ENCODE peak calls at places on chromosomes 13 and 19, in six cellular contexts. I is neural progenitor cell, F is K562, W is neuronal stem cell, R is GM23338, B is mammary epithelial cell. V is an unnamed sample. For H3K4me1, the result is how much of the 10 kb centered on the place peaks cover.

GRCh38 chr19:10333758-10334339 is 520 bp upstream of the RAVER1 start:
- DNase-seq in W (no peak), I (peak), R (no peak), F (no peak), B (no peak), V (no peak)

GRCh38 chr13:46864941-46865340 is 31.9 kb downstream of the HTR2A start:
- DNase-seq in B (no peak), F (no peak), R (no peak), W (no peak), I (no peak), V (no peak)

GRCh38 chr13:40401911-40402776 is 264.3 kb downstream of the FOXO1 start:
- DNase-seq in R (no peak), I (no peak), B (peak), W (no peak), F (peak), V (peak)

GRCh38 chr13:39840201-39840600 is 184.7 kb downstream of the COG6 start:
- DNase-seq in B (no peak), I (no peak), F (no peak), W (no peak), R (no peak), V (no peak)

GRCh38 chr19:5352229-5352763 is 11.7 kb upstream of the PTPRS start:
- DNase-seq in I (peak), F (peak), B (peak), R (peak), W (no peak), V (no peak)

GRCh38 chr13:97856001-97856675 is 97.3 kb upstream of the IPO5 start:
- DNase-seq in W (peak), R (peak), I (peak), B (no peak), F (no peak), V (no peak)

GRCh38 chr13:44652223-44652622 is 76.1 kb upstream of the TSC22D1 start:
- DNase-seq in B (no peak), I (no peak), F (no peak), R (no peak), W (no peak), V (no peak)

GRCh38 chr13:107867701-107868661 is 347.4 kb downstream of the LIG4 start:
- DNase-seq in W (peak), I (peak), R (peak), B (peak), F (peak), V (no peak)

GRCh38 chr19:51887522-51888498 is at the start of gene ZNF577:
- DNase-seq in F (no peak), B (peak), I (peak), W (peak), R (peak), V (no peak)

GRCh38 chr13:85543144-85543543 is 256.1 kb downstream of the SLITRK6 start:
- DNase-seq in R (no peak), W (no peak), B (peak), F (no peak), I (no peak), V (no peak)

GRCh38 chr19:46717034-46717715 is at the start of gene PRKD2:
- DNase-seq in R (peak), W (peak), F (peak), B (peak), I (peak), V (peak)

GRCh38 chr13:112466132-112467025 is 90.2 kb downstream of the SPACA7 start:
- DNase-seq in B (no peak), F (no peak), I (no peak), R (no peak), W (no peak), V (no peak)

GRCh38 chr13:34459856-34460255 is 482.2 kb upstream of the NBEA start:
- DNase-seq in W (no peak), R (no peak), F (no peak), I (no peak), B (no peak), V (no peak)

GRCh38 chr19:48770223-48770622 is 14.9 kb downstream of the FGF21 start:
- DNase-seq in R (no peak), I (no peak), B (peak), F (no peak), W (no peak), V (no peak)

GRCh38 chr13:74248477-74248876 is 114.3 kb upstream of the KLF12 start:
- DNase-seq in F (no peak), B (no peak), I (no peak), W (no peak), R (no peak), V (no peak)

GRCh38 chr13:74820809-74821208 is 661.2 kb downstream of the TBC1D4 start:
- DNase-seq in R (peak), W (no peak), F (no peak), I (no peak), B (no peak), V (no peak)

GRCh38 chr19:5961969-5962945 is 15.7 kb downstream of the RANBP3 start:
- DNase-seq in B (no peak), W (no peak), R (no peak), I (no peak), F (no peak), V (peak)

GRCh38 chr19:43470288-43470687 is 4.9 kb upstream of the LYPD3 start:
- DNase-seq in W (no peak), B (peak), F (no peak), I (no peak), R (peak), V (no peak)

GRCh38 chr19:40716031-40716654 is 543 bp downstream of the COQ8B start:
- DNase-seq in W (no peak), I (no peak), B (peak), R (no peak), F (peak), V (peak)

GRCh38 chr13:30744056-30744684 is 8.8 kb downstream of the ALOX5AP start:
- DNase-seq in W (no peak), F (peak), R (no peak), I (no peak), B (peak), V (peak)

GRCh38 chr13:36059366-36059765 is 71.8 kb downstream of the DCLK1 start:
- DNase-seq in B (no peak), W (no peak), R (no peak), I (no peak), F (no peak), V (no peak)

GRCh38 chr19:47663911-47664771 is 49.1 kb upstream of the EHD2 start:
- DNase-seq in W (no peak), F (peak), I (no peak), R (no peak), B (peak), V (no peak)

GRCh38 chr13:27956576-27957300 is 12.4 kb downstream of the CDX2 start:
- DNase-seq in R (no peak), I (no peak), B (no peak), W (no peak), F (no peak), V (no peak)

GRCh38 chr13:25688524-25688923 is 316.8 kb downstream of the ATP8A2 start:
- DNase-seq in B (no peak), F (no peak), R (no peak), W (no peak), I (no peak), V (no peak)

GRCh38 chr19:11848200-11848593 is 329 bp upstream of the ZNF439 start:
- DNase-seq in R (no peak), F (no peak), I (no peak), W (no peak), B (no peak), V (no peak)

GRCh38 chr13:113162783-113163685 is 4.6 kb downstream of the PROZ start:
- DNase-seq in I (no peak), B (no peak), R (no peak), W (no peak), F (no peak), V (no peak)

GRCh38 chr13:99008577-99008976 is 30.7 kb upstream of the DOCK9 start:
- DNase-seq in B (no peak), W (no peak), I (no peak), F (peak), R (no peak), V (no peak)
- H3K4me1 ChIP-seq in B (under half), W (under half), I (under half), F (under half), R (under half), V (under half)

GRCh38 chr19:50173144-50173543 is 10.1 kb upstream of the IZUMO2 start:
- DNase-seq in R (no peak), I (no peak), W (no peak), F (peak), B (no peak), V (no peak)
- H2AFZ ChIP-seq in R (no peak), I (no peak), W (no peak), F (no peak), B (no peak), V (no peak)

DNA sequence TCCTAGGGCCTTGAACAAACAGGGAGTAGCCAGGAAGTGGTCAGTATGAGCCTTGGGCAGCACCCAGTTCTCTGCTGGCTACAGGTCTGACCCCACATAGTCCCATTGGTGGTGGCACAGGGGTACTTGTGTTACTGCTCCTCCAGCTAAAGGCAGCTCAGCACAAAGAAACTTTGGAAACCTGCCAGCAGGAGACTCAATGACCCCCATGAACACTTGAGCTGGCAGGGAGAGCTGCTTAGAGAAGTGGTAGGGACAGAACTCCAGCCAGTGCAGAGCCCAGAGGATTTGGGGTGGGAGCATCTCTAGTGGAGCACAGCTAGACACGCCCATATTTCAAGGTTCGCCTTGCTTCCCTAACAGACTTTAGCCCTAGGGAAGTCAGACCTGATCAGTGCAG is 10.4 kb upstream of the ZNF586 start:
- DNase-seq in B (no peak), R (no peak), F (no peak), I (no peak), W (no peak), V (no peak)
- H3K4me1 ChIP-seq in B (under half), R (under half), F (under half), I (under half), W (under half), V (under half)

GRCh38 chr19:8413593-8413923 is 453 bp downstream of the MARCHF2 start:
- DNase-seq in I (no peak), B (no peak), R (no peak), W (no peak), F (no peak), V (peak)

DNA sequence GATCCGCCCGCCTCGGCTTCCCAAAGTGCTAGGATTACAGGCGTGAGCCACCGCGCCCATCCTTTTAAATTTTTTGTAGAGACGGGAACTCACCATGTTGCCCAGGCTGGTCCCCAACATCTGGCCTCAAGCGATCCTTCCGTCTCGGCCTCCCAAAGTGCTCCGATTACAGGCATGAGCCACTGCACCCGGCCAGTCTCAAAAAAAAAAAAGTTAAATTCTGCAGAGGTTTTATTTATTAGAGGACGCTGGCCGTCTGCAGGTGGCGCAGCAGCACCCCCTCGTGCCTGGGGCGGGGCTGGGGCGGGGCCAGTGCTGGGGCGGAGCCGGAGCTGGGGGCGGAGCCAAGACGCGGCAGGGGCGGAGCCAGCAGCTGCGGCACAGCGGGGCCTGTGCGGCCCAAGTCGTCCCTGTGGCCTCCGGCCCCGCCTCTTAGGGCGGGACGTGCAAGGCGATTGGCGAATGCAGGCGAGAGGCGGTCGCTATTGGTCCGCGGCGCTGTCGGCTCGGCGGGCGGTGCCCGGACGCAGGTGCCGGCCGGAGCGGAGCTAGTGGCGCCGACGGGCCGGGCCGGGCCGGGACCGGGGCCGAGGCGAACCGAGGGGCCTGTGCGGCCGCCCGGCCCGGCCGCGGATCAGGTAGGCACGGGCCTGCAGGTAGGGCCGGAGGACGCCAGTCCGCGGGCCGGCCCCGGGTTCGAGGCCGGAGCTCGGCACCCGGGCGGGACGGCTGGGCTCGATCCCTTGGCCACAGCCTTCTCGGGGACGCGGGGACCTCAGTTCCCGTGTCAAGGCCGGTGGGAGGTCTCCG is at the start of gene MARCHF2:
- DNase-seq in R (peak), F (peak), I (peak), W (peak), B (peak), V (peak)
- H2AFZ ChIP-seq in R (peak), F (peak), I (peak), W (peak), B (peak), V (peak)

GRCh38 chr13:79779061-79779460 is 298.1 kb downstream of the NDFIP2 start:
- DNase-seq in B (no peak), F (no peak), I (no peak), W (no peak), R (no peak), V (no peak)
- H3K4me1 ChIP-seq in B (under half), F (under half), I (half or more), W (under half), R (under half), V (under half)

DNA sequence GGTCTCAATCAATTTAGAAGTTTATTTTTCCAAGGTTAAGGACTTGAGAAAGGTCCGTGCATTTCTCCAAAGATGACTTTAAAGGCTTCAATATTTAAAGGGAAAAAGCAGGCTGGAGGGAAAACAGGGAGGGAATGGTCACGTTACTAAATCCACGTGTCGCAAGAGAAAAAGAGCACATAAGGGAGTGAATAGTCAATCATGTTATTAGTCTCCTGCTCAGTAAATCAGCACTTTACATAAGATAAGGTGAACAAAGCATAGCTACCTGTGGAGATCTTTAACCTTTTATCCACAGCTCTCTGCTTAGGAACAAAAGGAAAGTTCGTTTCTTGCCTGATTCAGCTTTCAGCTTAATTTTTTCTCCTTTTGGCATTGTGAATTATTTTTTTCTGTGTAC is 31.3 kb upstream of the LSM14A start:
- DNase-seq in F (no peak), W (no peak), R (no peak), B (no peak), I (no peak), V (no peak)
- H2AFZ ChIP-seq in F (no peak), W (no peak), R (no peak), B (no peak), I (no peak), V (no peak)

DNA sequence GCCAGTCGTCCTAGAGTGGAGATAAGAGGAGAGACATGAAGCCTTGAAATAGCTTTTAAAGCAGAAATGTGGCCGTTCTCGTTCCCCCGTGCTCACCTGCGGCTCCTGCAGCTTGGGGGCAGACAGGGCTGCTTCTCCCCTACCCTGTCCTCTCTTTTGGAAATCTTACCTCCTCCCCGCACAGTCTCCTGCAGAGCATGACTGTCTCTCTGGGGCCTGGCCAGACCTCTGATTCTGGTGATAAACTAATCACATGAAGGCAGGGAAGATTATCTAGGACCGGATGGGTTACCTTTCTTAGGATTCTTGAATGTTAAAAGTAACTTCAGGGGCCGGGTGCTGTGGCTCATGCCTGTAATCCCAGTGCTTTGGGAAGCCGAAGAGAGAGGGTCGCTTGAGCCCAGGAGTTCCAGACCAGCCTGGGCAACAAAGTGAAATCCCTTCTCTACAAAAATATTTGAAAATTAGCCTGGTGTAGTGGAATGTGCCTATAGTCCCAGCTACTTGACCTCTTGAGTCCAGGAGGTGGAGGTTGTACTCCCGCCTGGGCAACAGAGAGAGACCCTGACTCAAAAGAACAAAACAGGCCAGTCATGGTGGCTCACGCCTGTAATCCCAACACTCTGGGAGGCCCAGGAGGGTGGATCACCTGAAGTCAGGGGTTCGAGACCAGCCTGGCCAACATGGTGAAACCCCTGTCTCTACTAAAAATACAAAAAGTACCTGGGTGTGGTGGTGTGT is 8.1 kb downstream of the CEBPA start:
- DNase-seq in F (peak), I (no peak), R (no peak), W (no peak), B (no peak), V (no peak)
- H3K4me1 ChIP-seq in F (under half), I (under half), R (under half), W (under half), B (half or more), V (under half)

GRCh38 chr13:89869312-89869711 is 1478.2 kb upstream of the MIR17HG start:
- DNase-seq in W (no peak), B (no peak), F (no peak), I (no peak), R (no peak), V (no peak)
- H2AFZ ChIP-seq in W (no peak), B (no peak), F (no peak), I (no peak), R (no peak), V (no peak)

DNA sequence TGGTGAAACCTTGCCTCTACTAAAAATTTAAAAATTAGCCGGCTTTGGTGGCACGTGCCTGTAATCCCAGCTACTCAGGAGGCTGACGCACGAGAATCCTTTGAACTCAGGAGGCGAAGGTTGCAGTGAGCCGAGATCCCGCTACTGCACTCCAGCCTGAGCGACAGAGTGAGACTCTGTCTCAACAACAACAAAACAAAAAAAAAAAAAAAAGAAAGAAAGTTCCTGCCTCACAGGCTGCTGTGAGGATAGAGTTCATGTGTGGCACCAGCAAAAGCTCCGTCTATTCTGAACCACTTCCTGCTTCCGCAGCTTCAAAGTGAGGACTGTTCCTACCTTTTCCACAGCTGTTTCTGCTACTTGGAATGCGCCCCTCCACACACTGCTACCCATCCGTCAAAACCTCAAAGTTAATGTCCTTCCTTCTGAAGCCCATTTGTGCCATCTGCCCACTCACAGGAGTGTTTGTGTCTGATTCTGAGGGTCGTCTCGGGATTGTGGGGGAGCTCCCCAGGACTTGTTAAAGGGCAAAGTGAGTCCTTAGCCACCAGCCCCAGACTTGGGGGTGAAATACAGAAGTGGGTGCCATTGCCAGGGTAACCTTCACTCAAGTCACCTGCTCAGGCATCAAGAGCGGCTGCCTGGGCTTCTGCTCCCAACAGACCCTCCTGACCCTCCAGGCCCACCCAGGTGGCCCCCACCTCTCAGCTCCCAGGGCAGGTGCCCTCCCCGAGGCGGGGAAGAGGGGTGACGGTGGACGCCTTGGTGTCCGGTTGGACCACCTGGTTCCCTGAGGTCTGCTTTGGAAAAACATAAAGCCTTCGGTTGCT is 2.9 kb downstream of the MFSD12 start:
- DNase-seq in W (no peak), F (no peak), B (no peak), R (no peak), I (no peak), V (peak)
- H3K4me1 ChIP-seq in W (under half), F (half or more), B (under half), R (under half), I (under half), V (half or more)

GRCh38 chr13:43572601-43573360 is 214.0 kb downstream of the ENOX1 start:
- DNase-seq in B (peak), W (no peak), I (peak), R (no peak), F (no peak), V (no peak)

GRCh38 chr13:43569688-43570087 is 217.1 kb downstream of the ENOX1 start:
- DNase-seq in R (no peak), F (no peak), I (no peak), B (no peak), W (no peak), V (no peak)

GRCh38 chr13:43573787-43574562 is 212.8 kb downstream of the ENOX1 start:
- DNase-seq in I (no peak), R (no peak), B (no peak), W (no peak), F (no peak), V (no peak)

GRCh38 chr13:43574601-43575000 is 212.2 kb downstream of the ENOX1 start:
- DNase-seq in I (no peak), F (no peak), W (no peak), B (no peak), R (no peak), V (no peak)

DNA sequence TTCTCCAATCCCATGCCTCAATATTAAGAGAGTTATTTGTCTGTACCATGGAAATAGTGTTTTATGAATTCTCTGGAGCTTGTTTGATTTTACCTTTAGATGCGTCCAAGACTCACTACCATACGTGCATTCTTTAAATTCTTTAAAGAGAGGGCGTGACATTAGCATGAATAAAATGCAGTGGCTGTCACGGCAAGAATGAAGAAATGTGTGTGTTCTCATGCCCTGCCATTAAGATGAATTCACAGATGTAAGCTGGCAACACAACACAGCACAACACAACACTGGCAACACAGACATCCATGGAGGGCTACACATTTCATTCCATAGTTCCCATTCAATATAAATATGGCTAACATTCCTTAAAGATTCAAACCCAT is 213.4 kb downstream of the ENOX1 start:
- DNase-seq in B (peak), W (no peak), F (no peak), I (no peak), R (peak), V (no peak)
- H2AFZ ChIP-seq in B (peak), W (no peak), F (no peak), I (no peak), R (no peak), V (no peak)